ENCODE peak calls at places on chromosomes 12 and 14, in five cellular contexts. I is cardiac fibroblast, H is dorsolateral prefrontal cortex, M is A673, N is upper lobe of right lung. V is an unnamed sample.

GRCh38 chr12:24396266-24396665 is 446.8 kb upstream of the SOX5 start:
- DNase-seq in N (no peak), I (no peak), M (no peak), H (peak), V (no peak)

GRCh38 chr14:68735836-68736235 is 57.0 kb downstream of the ZFP36L1 start:
- DNase-seq in H (no peak), I (no peak), N (no peak), M (no peak), V (no peak)

GRCh38 chr12:45329238-45329637 is 113.3 kb downstream of the ANO6 start:
- DNase-seq in N (no peak), H (no peak), I (no peak), M (no peak), V (no peak)

GRCh38 chr14:69716483-69717187 is 50.3 kb upstream of the SRSF5 start:
- DNase-seq in N (no peak), I (peak), M (no peak), H (no peak), V (no peak)

GRCh38 chr12:100359822-100360221 is 2.9 kb downstream of the SLC17A8 start:
- DNase-seq in M (peak), I (peak), H (no peak), N (no peak), V (no peak)

GRCh38 chr12:21819678-21820077 is 45.2 kb upstream of the KCNJ8 start:
- DNase-seq in N (no peak), I (peak), H (no peak), M (no peak), V (no peak)

GRCh38 chr12:115223322-115223721 is 539.3 kb upstream of the TBX3 start:
- DNase-seq in M (no peak), N (no peak), I (peak), H (no peak), V (no peak)

GRCh38 chr12:12333407-12333831 is 16.6 kb downstream of the MANSC1 start:
- DNase-seq in I (peak), M (peak), N (no peak), H (peak), V (no peak)

GRCh38 chr14:36510078-36510799 is 9.8 kb downstream of the NKX2-1 start:
- DNase-seq in M (no peak), N (peak), H (no peak), I (no peak), V (peak)

GRCh38 chr12:7460375-7461259 is 16.7 kb upstream of the CD163L1 start:
- DNase-seq in M (peak), I (peak), N (no peak), H (peak), V (peak)

GRCh38 chr14:77848031-77848430 is 48.1 kb downstream of the ADCK1 start:
- DNase-seq in H (no peak), I (peak), M (no peak), N (no peak), V (no peak)

GRCh38 chr14:99158150-99158549 is 113.8 kb downstream of the BCL11B start:
- DNase-seq in N (no peak), H (no peak), I (no peak), M (peak), V (no peak)

GRCh38 chr14:26856832-26857508 is 259.1 kb upstream of the NOVA1 start:
- DNase-seq in H (no peak), N (no peak), I (no peak), M (no peak), V (no peak)

GRCh38 chr12:51622564-51622963 is 31.5 kb downstream of the SCN8A start:
- DNase-seq in H (no peak), N (no peak), M (peak), I (peak), V (no peak)

GRCh38 chr12:3560295-3560620 is 69.3 kb downstream of the PRMT8 start:
- DNase-seq in N (no peak), H (no peak), M (no peak), I (no peak), V (no peak)

GRCh38 chr12:26401874-26402273 is 206.5 kb downstream of the SSPN start:
- DNase-seq in H (no peak), M (no peak), N (no peak), I (no peak), V (no peak)

GRCh38 chr14:34858765-34859164 is 16.4 kb downstream of the BAZ1A start:
- DNase-seq in M (no peak), N (no peak), H (no peak), I (no peak), V (no peak)

GRCh38 chr12:69330475-69331473 is 17.4 kb upstream of the LYZ start:
- DNase-seq in H (no peak), N (peak), I (no peak), M (no peak), V (no peak)

GRCh38 chr14:25049127-25049558 is 804 bp downstream of the STXBP6 start:
- DNase-seq in I (peak), M (no peak), H (peak), N (no peak), V (no peak)

GRCh38 chr12:10638728-10639127 is 25.3 kb upstream of the MAGOHB start:
- DNase-seq in M (no peak), H (no peak), N (no peak), I (no peak), V (no peak)

GRCh38 chr14:23071244-23071974 is 14.1 kb upstream of the CDH24 start:
- DNase-seq in M (peak), H (peak), I (peak), N (peak), V (peak)

GRCh38 chr12:96396914-96397313 is 3.3 kb downstream of the CDK17 start:
- DNase-seq in I (no peak), H (no peak), M (no peak), N (no peak), V (no peak)

GRCh38 chr12:49084438-49084837 is 10.2 kb downstream of the DHH start:
- DNase-seq in M (no peak), H (no peak), N (no peak), I (no peak), V (no peak)

GRCh38 chr12:96136720-96137378 is 57.3 kb upstream of the ELK3 start:
- DNase-seq in M (peak), H (no peak), N (no peak), I (peak), V (no peak)

GRCh38 chr14:91872011-91872476 is 4.7 kb upstream of the TC2N start:
- DNase-seq in N (peak), M (no peak), I (peak), H (no peak), V (no peak)

GRCh38 chr12:102728506-102729242 is 188.4 kb downstream of the PAH start:
- DNase-seq in M (no peak), N (no peak), H (no peak), I (no peak), V (no peak)

GRCh38 chr12:203462-204260 is 10.3 kb downstream of the SLC6A12 start:
- DNase-seq in I (no peak), M (no peak), H (peak), N (no peak), V (peak)

GRCh38 chr14:55412686-55413085 is 1.1 kb upstream of the ATG14 start:
- DNase-seq in I (no peak), N (no peak), H (no peak), M (no peak), V (no peak)

GRCh38 chr14:59852350-59852749 is 18.2 kb downstream of the RTN1 start:
- DNase-seq in M (no peak), H (no peak), N (no peak), I (no peak), V (no peak)

GRCh38 chr14:29627141-29627540 is 300.5 kb downstream of the PRKD1 start:
- DNase-seq in H (no peak), N (no peak), M (no peak), I (peak), V (no peak)

GRCh38 chr12:18250313-18250916 is 10.9 kb upstream of the PIK3C2G start:
- DNase-seq in M (peak), I (peak), H (no peak), N (no peak), V (peak)

GRCh38 chr12:117119592-117120198 is 20.5 kb upstream of the TESC start:
- DNase-seq in I (peak), H (no peak), N (peak), M (peak), V (peak)

GRCh38 chr12:5085896-5086295 is 42.2 kb downstream of the KCNA5 start:
- DNase-seq in H (no peak), N (no peak), M (peak), I (peak), V (no peak)

GRCh38 chr14:63642656-63643382 is 1.1 kb upstream of the WDR89 start:
- DNase-seq in M (no peak), H (no peak), I (no peak), N (no peak), V (no peak)
- H3K4me3 ChIP-seq in M (peak), H (peak), I (peak), N (peak), V (peak)

GRCh38 chr12:110957652-110958051 is 37.3 kb upstream of the MYL2 start:
- DNase-seq in I (no peak), H (peak), M (no peak), N (no peak), V (peak)
- H3K4me3 ChIP-seq in I (no peak), H (peak), M (no peak), N (no peak), V (no peak)

DNA sequence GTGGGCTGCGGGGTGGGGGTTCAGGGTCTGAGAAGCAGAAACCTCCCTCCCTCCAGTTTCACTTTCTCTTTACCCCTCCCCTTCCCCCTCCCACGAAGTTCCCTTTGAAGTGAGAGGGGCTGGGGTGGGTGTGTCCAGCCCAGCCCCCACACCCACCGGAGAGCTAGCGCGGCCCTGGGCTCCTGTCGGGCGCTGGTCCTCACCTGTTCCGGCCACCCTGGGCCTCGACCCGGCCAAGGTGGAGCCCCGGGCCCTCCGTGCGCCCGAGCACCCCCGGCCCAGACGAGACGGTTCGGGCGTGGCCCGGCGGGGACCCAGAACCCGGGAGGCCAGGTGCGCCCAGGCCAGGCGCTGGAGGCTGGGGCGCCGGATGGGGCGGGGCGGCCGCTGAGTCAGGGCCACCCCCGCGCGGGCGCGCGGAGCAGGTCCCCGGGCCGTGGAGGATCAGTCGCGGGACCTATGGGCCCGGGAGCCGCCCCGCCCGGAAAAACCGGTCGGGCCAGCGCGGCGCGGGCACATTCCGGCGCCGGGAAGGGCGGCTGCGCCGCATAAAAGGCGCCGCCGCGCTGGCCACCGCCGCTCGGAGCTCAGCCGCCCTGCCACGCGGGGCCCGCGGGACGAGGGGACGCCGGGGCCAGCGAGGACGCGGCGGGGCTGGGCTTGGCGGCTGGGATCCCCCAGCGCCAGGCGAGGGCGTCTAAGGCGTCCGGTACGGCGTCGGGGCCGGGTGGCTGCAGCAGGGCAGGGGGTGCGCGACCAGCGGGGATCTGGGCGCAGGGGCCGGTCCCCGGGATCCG is 21.6 kb upstream of the KIF26A start:
- DNase-seq in H (no peak), I (no peak), N (peak), M (no peak), V (no peak)
- H3K4me3 ChIP-seq in H (peak), I (no peak), N (peak), M (peak), V (no peak)

DNA sequence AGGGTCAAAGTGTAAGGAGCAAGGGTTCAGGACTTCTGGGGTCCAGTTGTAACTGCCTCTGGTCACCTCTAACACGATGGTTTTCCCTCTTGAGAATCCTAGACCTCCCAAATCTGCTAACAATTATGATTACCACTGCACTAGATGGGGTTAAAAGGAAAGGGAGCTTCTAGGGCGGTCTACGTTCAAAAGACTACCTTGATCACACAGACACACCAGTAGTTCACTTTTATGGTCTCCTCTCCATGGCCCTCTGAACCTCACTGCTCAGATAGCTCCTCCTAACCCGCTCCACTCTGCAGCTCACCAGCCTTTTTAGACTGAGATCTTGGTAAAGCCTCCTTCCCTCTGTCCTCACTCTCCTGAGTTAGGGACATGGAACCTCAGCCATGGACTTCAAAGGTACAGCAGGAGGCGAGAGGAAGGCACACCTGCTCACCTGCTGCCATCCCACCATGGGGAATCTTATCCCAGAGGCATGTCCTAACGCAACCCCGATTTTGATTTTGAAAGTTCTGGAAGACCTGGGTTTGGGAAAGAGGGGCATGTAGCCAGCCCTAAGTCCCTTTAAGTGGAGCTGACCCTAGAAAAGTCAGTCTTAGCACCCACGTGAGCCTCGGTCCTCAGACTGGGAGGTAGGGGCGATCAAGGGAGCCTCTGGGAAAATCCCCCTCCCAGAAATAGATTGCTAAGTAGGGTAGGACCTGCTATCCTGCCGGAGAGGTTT is 1.4 kb downstream of the ZNF219 start:
- DNase-seq in M (no peak), N (no peak), I (no peak), H (no peak), V (no peak)
- H3K4me3 ChIP-seq in M (peak), N (peak), I (no peak), H (peak), V (peak)

DNA sequence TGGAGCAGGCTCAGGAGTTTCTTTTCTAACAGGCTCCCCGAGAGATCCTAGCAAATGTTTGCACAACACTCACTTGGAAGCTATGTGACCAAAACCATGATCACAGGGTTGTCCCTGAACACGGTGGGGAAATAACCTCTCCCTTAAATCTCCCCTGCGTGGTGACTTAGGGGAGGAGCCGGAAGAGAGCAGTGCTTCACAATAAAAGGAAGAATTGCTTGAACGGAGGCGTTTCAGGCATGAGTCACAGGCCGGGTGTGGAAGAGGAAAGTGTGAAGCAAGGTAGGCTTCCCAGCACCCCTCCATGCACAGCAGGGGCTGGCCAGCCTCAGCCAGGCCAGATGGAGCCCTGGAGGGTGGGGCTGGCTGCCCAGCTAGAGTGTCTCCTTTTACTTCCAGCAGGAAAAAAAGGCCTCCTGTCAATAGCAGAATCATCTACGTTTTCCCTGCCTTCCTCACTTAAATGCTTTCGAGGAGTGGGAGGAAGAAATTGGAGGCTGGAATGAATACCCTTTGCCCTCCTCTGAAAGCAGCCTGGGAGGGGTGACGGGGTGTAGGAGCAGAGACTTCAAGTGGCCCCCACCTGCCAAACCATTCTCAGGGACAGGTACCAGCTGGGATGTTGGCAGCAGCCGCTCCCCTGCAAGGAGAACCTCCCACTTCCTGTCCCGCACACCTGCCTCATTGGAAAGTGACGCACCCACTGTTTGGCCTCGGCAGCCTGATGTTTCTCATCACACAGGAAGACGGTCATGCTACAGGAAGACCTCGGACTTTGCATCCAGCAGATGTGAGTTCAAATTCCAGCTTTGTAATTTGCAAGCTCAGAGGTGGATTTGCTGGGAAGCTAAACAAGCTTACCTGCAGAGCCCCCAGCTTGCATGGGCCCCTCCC is 30.1 kb upstream of the PPP2R5C start:
- DNase-seq in M (peak), H (peak), I (peak), N (peak), V (no peak)
- H3K4me3 ChIP-seq in M (no peak), H (no peak), I (no peak), N (peak), V (no peak)

V was measured in HAP-1.